ENCODE peak calls at places on chromosomes 1 and 21, in five cellular contexts. L is CD8-positive, alpha-beta memory T cell; S is mesendoderm; Y is right lobe of liver; T is HepG2. C is an unnamed sample. For H3K36me3 and H3K4me1, the result is how much of the 10 kb centered on the place peaks cover.

GRCh38 chr1:82491301-82491986 is 690.7 kb downstream of the ADGRL2 start:
- DNase-seq in T (no peak), Y (no peak), L (no peak), S (no peak), C (peak)

GRCh38 chr1:54327386-54328116 is 78.6 kb downstream of the SSBP3 start:
- DNase-seq in Y (no peak), S (no peak), L (no peak), T (no peak), C (peak)

GRCh38 chr1:174021611-174022079 is 512 bp downstream of the RC3H1 start:
- DNase-seq in L (peak), S (peak), T (peak), Y (peak), C (peak)

GRCh38 chr1:15741183-15741850 is 982 bp upstream of the TMEM82 start:
- DNase-seq in L (peak), Y (peak), S (peak), T (peak), C (peak)

GRCh38 chr1:101632548-101633256 is 364.0 kb downstream of the OLFM3 start:
- DNase-seq in T (no peak), L (no peak), S (peak), Y (no peak), C (no peak)

GRCh38 chr21:42238185-42238934 is 19.4 kb downstream of the ABCG1 start:
- DNase-seq in L (peak), S (no peak), T (no peak), Y (no peak), C (no peak)

GRCh38 chr1:17258116-17258757 is 9.3 kb downstream of the PADI3 start:
- DNase-seq in L (no peak), T (no peak), S (no peak), Y (no peak), C (peak)

GRCh38 chr1:245587435-245588105 is 432.8 kb downstream of the KIF26B start:
- DNase-seq in Y (no peak), L (no peak), S (no peak), T (no peak), C (peak)

GRCh38 chr21:45852886-45853400 is 128.6 kb upstream of the COL6A1 start:
- DNase-seq in Y (no peak), T (no peak), S (no peak), L (no peak), C (no peak)

GRCh38 chr1:21168444-21168843 is 8.3 kb downstream of the EIF4G3 start:
- DNase-seq in Y (no peak), L (no peak), S (no peak), T (no peak), C (no peak)
- H3K36me3 ChIP-seq in Y (under half), L (under half), S (under half), T (under half), C (under half)

DNA sequence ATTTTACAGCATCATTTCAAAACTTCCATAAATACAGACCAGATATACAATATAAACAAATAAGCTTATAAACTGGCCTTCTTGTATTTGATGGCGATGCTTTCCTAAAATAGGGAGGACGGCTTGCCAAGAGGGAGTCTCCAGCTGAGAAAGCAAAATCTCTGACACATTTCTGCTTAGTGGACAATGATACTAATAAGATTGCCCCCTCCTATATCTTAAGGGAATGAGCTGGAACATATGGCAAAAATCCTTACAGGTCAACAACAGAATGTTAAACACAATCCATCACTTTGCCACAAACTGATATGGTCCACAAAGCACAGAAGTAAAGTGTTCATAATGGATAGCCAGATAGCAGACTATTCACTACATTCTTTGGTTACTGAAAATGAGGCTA is 7.1 kb upstream of the GADD45A start:
- DNase-seq in T (no peak), L (no peak), Y (no peak), S (no peak), C (no peak)
- H3K4me1 ChIP-seq in T (under half), L (under half), Y (under half), S (under half), C (under half)

DNA sequence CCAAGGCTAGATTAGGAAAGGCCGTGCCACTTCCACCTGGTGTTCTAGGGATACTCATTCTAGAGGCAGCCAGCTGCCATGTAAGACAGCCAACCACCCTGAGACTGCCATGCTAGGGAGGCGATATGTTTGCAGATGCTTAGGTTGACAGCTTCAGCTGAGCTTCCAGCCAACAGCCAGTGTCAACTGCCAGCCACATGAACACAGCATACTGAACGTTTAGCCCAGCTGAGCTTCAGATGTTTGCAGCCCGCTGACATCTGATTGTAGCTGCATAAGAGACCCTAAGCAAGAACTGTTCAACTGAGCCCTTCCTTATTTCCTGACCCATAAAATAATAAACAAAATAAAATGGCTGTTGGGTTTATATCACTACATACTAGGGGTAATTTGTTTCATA is 5.0 kb upstream of the KCNC4 start:
- DNase-seq in Y (no peak), T (no peak), S (no peak), L (no peak), C (no peak)
- H3K36me3 ChIP-seq in Y (under half), T (under half), S (under half), L (under half), C (under half)

GRCh38 chr1:21912038-21912758 is 24.9 kb downstream of the HSPG2 start:
- DNase-seq in Y (no peak), S (no peak), T (no peak), L (no peak), C (no peak)

GRCh38 chr1:21913258-21913657 is 23.9 kb downstream of the HSPG2 start:
- DNase-seq in Y (no peak), T (no peak), S (peak), L (no peak), C (no peak)

GRCh38 chr1:21914880-21915640 is 22.1 kb downstream of the HSPG2 start:
- DNase-seq in S (no peak), Y (no peak), L (no peak), T (no peak), C (no peak)

GRCh38 chr1:21914468-21914867 is 22.6 kb downstream of the HSPG2 start:
- DNase-seq in S (no peak), L (no peak), Y (no peak), T (no peak), C (no peak)

GRCh38 chr1:21913763-21914162 is 23.3 kb downstream of the HSPG2 start:
- DNase-seq in T (no peak), L (no peak), S (no peak), Y (no peak), C (no peak)
- H3K4me1 ChIP-seq in T (half or more), L (under half), S (under half), Y (under half), C (half or more)

GRCh38 chr1:32199043-32199716 is 1.2 kb upstream of the CCDC28B start:
- DNase-seq in T (no peak), L (no peak), Y (no peak), S (no peak), C (no peak)

GRCh38 chr1:32199717-32200072 is 700 bp upstream of the CCDC28B start:
- DNase-seq in Y (peak), S (peak), T (no peak), L (no peak), C (no peak)

GRCh38 chr1:32197074-32197473 is 3.3 kb upstream of the CCDC28B start:
- DNase-seq in L (no peak), Y (no peak), S (no peak), T (no peak), C (no peak)

GRCh38 chr1:32197837-32198236 is 2.6 kb upstream of the CCDC28B start:
- DNase-seq in L (no peak), Y (no peak), S (no peak), T (no peak), C (no peak)

GRCh38 chr1:32198237-32199042 is 2.0 kb upstream of the CCDC28B start:
- DNase-seq in Y (no peak), S (no peak), L (no peak), T (no peak), C (no peak)
- H3K36me3 ChIP-seq in Y (under half), S (under half), L (under half), T (under half), C (half or more)

C was measured in adipocyte.